ENCODE peak calls at places on chromosomes 6 and 20, in five cellular contexts. K is fibroblast of the aortic adventitia, Y is HAP-1, N is AG04450, B is astrocyte. I is an unnamed sample.

GRCh38 chr6:16318538-16318937 is 80.2 kb downstream of the GMPR start:
- DNase-seq in B (peak), K (peak), N (no peak), Y (no peak), I (no peak)

GRCh38 chr20:23680151-23680550 is 8.7 kb downstream of the CST4 start:
- DNase-seq in B (no peak), K (peak), Y (no peak), N (no peak), I (no peak)

GRCh38 chr20:8361779-8362178 is 229.7 kb downstream of the PLCB1 start:
- DNase-seq in Y (no peak), K (peak), B (no peak), N (no peak), I (no peak)

GRCh38 chr20:37519508-37520416 is 1.3 kb upstream of the NNAT start:
- DNase-seq in K (no peak), Y (peak), B (no peak), N (no peak), I (no peak)

GRCh38 chr6:94463306-94463705 is 1043.9 kb upstream of the EPHA7 start:
- DNase-seq in B (no peak), Y (no peak), N (no peak), K (no peak), I (no peak)

GRCh38 chr6:169950558-169950957 is 199.1 kb downstream of the ERMARD start:
- DNase-seq in N (no peak), K (no peak), Y (no peak), B (no peak), I (no peak)

GRCh38 chr20:63305393-63305792 is 12.4 kb downstream of the COL20A1 start:
- DNase-seq in Y (no peak), B (no peak), N (no peak), K (no peak), I (no peak)

GRCh38 chr6:12929678-12930077 is 213.1 kb downstream of the PHACTR1 start:
- DNase-seq in Y (no peak), N (no peak), K (no peak), B (no peak), I (no peak)

GRCh38 chr6:157811476-157812173 is 11.4 kb upstream of the SNX9 start:
- DNase-seq in K (peak), Y (no peak), N (no peak), B (peak), I (no peak)

GRCh38 chr6:7765575-7766325 is 39.9 kb downstream of the BMP6 start:
- DNase-seq in N (no peak), Y (no peak), K (peak), B (peak), I (no peak)

GRCh38 chr6:70398783-70399730 is 14.3 kb upstream of the FAM135A start:
- DNase-seq in K (peak), Y (no peak), B (peak), N (no peak), I (peak)

GRCh38 chr6:14102330-14102729 is 15.2 kb upstream of the CD83 start:
- DNase-seq in N (no peak), K (no peak), Y (no peak), B (no peak), I (no peak)

GRCh38 chr6:70289299-70289698 is 13.6 kb downstream of the COL9A1 start:
- DNase-seq in Y (no peak), K (no peak), B (no peak), N (no peak), I (no peak)

GRCh38 chr6:52663120-52663934 is 7.6 kb upstream of the TMEM14A start:
- DNase-seq in N (peak), Y (peak), K (peak), B (peak), I (peak)

GRCh38 chr20:13221673-13222318 is 722 bp downstream of the ISM1 start:
- DNase-seq in Y (peak), K (peak), N (no peak), B (peak), I (peak)

GRCh38 chr6:137157601-137158000 is 15.8 kb downstream of the IL22RA2 start:
- DNase-seq in Y (no peak), B (no peak), N (no peak), K (no peak), I (no peak)

GRCh38 chr20:58228484-58229197 is at the start of gene ANKRD60:
- DNase-seq in N (no peak), K (peak), Y (no peak), B (peak), I (no peak)

GRCh38 chr6:11685411-11686093 is 93.1 kb downstream of the ADTRP start:
- DNase-seq in N (peak), K (peak), B (peak), Y (no peak), I (peak)

GRCh38 chr20:34084227-34084923 is 27.7 kb downstream of the EIF2S2 start:
- DNase-seq in K (no peak), B (no peak), N (no peak), Y (no peak), I (no peak)

GRCh38 chr6:30816791-30817739 is 67.3 kb upstream of the DDR1 start:
- DNase-seq in N (no peak), K (no peak), B (no peak), Y (no peak), I (no peak)

GRCh38 chr6:117505337-117505736 is 22.9 kb downstream of the DCBLD1 start:
- DNase-seq in Y (no peak), N (no peak), B (peak), K (no peak), I (no peak)

GRCh38 chr20:37503256-37503927 is 17.7 kb upstream of the NNAT start:
- DNase-seq in N (no peak), K (no peak), Y (no peak), B (no peak), I (no peak)

GRCh38 chr20:10670521-10671220 is 3.1 kb downstream of the JAG1 start:
- DNase-seq in B (no peak), N (no peak), Y (peak), K (peak), I (no peak)

GRCh38 chr6:29702519-29703103 is 20.6 kb upstream of the HLA-F start:
- DNase-seq in Y (peak), B (no peak), K (peak), N (no peak), I (no peak)

GRCh38 chr6:110041149-110041548 is 63.0 kb downstream of the GPR6 start:
- DNase-seq in K (no peak), Y (no peak), B (no peak), N (no peak), I (no peak)

GRCh38 chr6:157716553-157716952 is 106.5 kb upstream of the SNX9 start:
- DNase-seq in Y (no peak), N (no peak), B (no peak), K (peak), I (no peak)

GRCh38 chr6:36676142-36677058 is 2.1 kb upstream of the CDKN1A start:
- DNase-seq in Y (peak), K (peak), B (peak), N (no peak), I (no peak)

GRCh38 chr6:30555428-30556005 is 772 bp downstream of the GNL1 start:
- DNase-seq in K (peak), N (no peak), Y (peak), B (peak), I (no peak)

GRCh38 chr20:62622877-62623487 is 19.3 kb upstream of the SLCO4A1 start:
- DNase-seq in Y (no peak), B (no peak), N (no peak), K (no peak), I (no peak)

GRCh38 chr6:167576798-167577528 is 249.7 kb upstream of the AFDN start:
- DNase-seq in K (no peak), N (no peak), Y (no peak), B (no peak), I (no peak)

GRCh38 chr20:8356850-8357249 is 224.8 kb downstream of the PLCB1 start:
- DNase-seq in N (no peak), Y (no peak), B (no peak), K (no peak), I (no peak)

GRCh38 chr6:34021839-34022190 is 124.1 kb downstream of the GRM4 start:
- DNase-seq in Y (no peak), N (no peak), K (no peak), B (no peak), I (no peak)

GRCh38 chr6:106525111-106525884 is 104.0 kb downstream of the RTN4IP1 start:
- DNase-seq in K (no peak), N (no peak), B (no peak), Y (no peak), I (no peak)

GRCh38 chr6:136535017-136535416 is 15.2 kb downstream of the MAP7 start:
- DNase-seq in N (no peak), Y (no peak), K (no peak), B (no peak), I (no peak)

GRCh38 chr20:63746766-63747315 is 7.3 kb downstream of the SLC2A4RG start:
- DNase-seq in K (no peak), N (no peak), B (no peak), Y (no peak), I (no peak)

GRCh38 chr6:25035451-25036435 is 100.0 kb upstream of the RIPOR2 start:
- DNase-seq in K (no peak), N (no peak), B (peak), Y (no peak), I (no peak)

GRCh38 chr6:25032964-25033363 is 97.2 kb upstream of the RIPOR2 start:
- DNase-seq in Y (no peak), N (no peak), B (no peak), K (no peak), I (no peak)

GRCh38 chr6:25036461-25036860 is 100.7 kb upstream of the RIPOR2 start:
- DNase-seq in K (no peak), Y (no peak), N (no peak), B (no peak), I (no peak)

GRCh38 chr6:25038300-25038699 is 102.5 kb upstream of the RIPOR2 start:
- DNase-seq in B (no peak), K (no peak), Y (no peak), N (no peak), I (no peak)

DNA sequence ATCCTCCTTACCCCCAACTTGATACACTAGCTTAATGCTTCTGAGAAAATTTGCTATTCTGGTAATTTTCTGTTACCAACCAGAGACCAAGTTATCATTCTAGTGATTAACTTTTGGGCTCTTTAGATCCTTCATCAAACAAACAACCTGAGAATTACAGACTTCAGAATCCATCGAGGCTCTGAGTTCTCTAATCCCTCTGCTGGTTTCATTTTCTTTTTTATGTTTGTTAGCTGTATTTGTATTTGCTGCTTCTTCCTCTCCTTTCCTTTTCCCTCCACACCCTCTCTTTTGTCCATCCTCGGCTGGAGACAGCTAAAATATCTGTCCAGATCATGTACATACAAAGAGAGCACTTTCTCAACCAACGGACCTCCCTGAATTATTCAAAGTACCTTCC is 98.7 kb upstream of the RIPOR2 start:
- DNase-seq in B (no peak), Y (no peak), K (no peak), N (no peak), I (no peak)
- H3K4me3 ChIP-seq in B (no peak), Y (no peak), K (no peak), N (no peak), I (no peak)

GRCh38 chr20:43909720-43910119 is 4.9 kb upstream of the TOX2 start:
- DNase-seq in Y (no peak), N (no peak), B (no peak), K (no peak), I (no peak)
- H3K4me3 ChIP-seq in Y (no peak), N (no peak), B (no peak), K (no peak), I (no peak)

DNA sequence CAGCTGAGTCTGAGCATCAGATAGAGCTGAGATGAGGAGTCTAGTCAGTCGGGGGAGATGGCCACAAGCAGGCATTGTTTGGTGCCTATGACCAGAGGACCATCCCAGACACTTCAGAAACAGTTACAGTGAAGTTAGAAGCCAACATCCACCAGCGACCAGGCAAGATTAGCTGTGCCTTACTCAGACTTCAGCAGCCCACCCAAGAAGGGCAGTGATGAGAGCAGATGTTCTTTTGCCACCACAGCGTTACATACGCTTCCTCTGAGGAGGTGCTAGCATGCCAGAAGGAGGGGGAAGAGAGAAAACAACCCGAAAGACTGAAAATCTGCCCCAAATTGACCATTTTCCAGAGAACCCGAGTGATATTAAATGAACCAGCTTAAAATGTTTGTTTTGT is 186.8 kb downstream of the PRL start:
- DNase-seq in K (no peak), B (no peak), N (no peak), Y (no peak), I (no peak)
- H3K4me3 ChIP-seq in K (no peak), B (no peak), N (no peak), Y (no peak), I (no peak)

DNA sequence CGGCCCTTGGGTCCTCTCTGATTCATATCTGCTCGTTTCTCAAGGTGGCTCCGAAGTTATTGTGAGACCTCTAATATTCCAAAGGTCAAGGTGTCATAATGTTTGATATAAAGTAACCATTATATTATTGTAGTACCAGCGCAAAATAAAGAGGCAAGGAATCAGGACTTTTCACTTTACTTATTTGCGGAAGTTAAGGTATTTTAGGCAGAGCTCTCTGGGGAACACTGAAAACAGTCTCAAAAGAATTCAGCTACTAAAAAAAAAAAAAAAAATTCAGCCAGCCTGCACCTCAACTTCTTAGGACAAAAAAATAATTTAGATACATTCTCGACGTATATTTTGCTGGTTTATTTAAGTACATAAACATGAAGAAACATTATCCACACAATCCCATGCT is 2.4 kb downstream of the OSER1 start:
- DNase-seq in N (no peak), B (no peak), Y (no peak), K (no peak), I (no peak)
- H3K4me3 ChIP-seq in N (peak), B (no peak), Y (peak), K (peak), I (peak)

I was measured in retinal pigment epithelial cell.